ENCODE peak calls at places on chromosomes 11 and 22, in four cellular contexts. L, J, Y and Q are unnamed samples. For H3K4me1, the result is how much of the 10 kb centered on the place peaks cover.

GRCh38 chr11:84795698-84796097 is 831.4 kb downstream of the DLG2 start:
- DNase-seq in Y (no peak), J (no peak), L (no peak), Q (no peak)

GRCh38 chr22:47121791-47122190 is 359.3 kb downstream of the TBC1D22A start:
- DNase-seq in J (peak), L (no peak), Y (no peak), Q (no peak)

GRCh38 chr11:122170815-122171475 is 54.9 kb upstream of the BLID start:
- DNase-seq in L (no peak), J (no peak), Y (no peak), Q (no peak)

GRCh38 chr22:27124336-27125023 is 467.1 kb downstream of the MIAT start:
- DNase-seq in Y (peak), L (no peak), J (no peak), Q (no peak)

GRCh38 chr22:33803371-33803770 is 116.9 kb downstream of the LARGE1 start:
- DNase-seq in J (no peak), L (no peak), Y (no peak), Q (no peak)

GRCh38 chr11:122729139-122729538 is 73.6 kb downstream of the UBASH3B start:
- DNase-seq in Y (no peak), L (no peak), J (no peak), Q (no peak)

GRCh38 chr11:47523491-47524199 is 29.3 kb downstream of the CELF1 start:
- DNase-seq in J (no peak), Y (no peak), L (peak), Q (no peak)

GRCh38 chr22:37330200-37331033 is 48.1 kb downstream of the CYTH4 start:
- DNase-seq in L (peak), J (no peak), Y (no peak), Q (peak)

GRCh38 chr11:65718964-65719492 is 1.6 kb downstream of the RNASEH2C start:
- DNase-seq in L (no peak), Y (no peak), J (peak), Q (no peak)

GRCh38 chr11:65717906-65718305 is 2.7 kb downstream of the RNASEH2C start:
- DNase-seq in J (no peak), Y (no peak), L (no peak), Q (no peak)

GRCh38 chr11:65720237-65720934 is at the start of gene RNASEH2C:
- DNase-seq in L (peak), Y (peak), J (peak), Q (peak)

GRCh38 chr11:65718531-65718930 is 2.1 kb downstream of the RNASEH2C start:
- DNase-seq in J (no peak), L (no peak), Y (no peak), Q (no peak)

GRCh38 chr11:65719887-65720236 is 736 bp downstream of the RNASEH2C start:
- DNase-seq in Y (no peak), J (no peak), L (no peak), Q (no peak)
- H3K4me1 ChIP-seq in Y (under half), J (under half), L (under half), Q (under half)

DNA sequence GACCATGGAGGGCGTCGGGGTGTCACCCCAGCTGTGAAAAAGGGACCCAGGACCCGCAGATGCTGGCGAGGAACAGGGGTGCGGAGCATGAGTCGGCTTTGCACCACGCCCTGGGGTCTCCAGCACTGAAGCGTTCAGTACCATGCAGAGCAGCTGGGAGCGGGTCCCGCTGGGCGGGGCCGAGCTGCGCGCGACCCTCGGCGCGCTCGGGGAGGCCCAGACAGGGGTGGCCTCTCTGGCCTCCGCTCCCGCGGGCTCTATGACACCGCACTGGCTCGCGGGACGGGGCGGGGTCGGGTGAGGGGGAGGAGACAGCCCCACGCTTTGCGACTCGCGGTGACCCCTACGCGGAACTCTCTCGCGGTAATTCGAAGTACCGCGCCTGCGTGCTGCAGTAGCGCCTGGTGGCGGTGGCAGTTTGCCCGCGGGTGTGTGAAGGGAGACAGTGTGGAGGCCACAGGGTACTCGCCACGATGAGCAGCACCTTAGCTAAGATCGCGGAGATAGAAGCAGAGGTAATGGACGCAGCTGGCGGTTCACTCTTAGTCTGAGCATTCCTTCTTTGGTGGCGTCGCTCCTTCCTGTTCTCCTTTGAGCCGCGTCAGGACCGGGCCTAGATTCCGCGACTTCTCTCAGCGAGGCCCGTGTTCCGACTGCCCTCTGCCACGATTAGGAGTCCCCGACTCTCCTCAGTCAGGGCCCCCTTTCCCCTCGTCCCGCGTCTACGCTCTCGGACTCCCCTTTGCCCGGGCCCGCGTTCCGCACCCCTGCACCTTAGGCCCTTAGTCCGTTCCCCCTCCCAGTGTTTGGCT is at the start of gene DRG1:
- DNase-seq in Y (peak), L (peak), J (peak), Q (peak)
- H3K4me1 ChIP-seq in Y (under half), L (under half), J (under half), Q (under half)

GRCh38 chr11:102592634-102593581 is 32.2 kb downstream of the MMP20 start:
- DNase-seq in J (no peak), Y (no peak), L (no peak), Q (no peak)

GRCh38 chr11:102587722-102588121 is 37.4 kb downstream of the MMP20 start:
- DNase-seq in L (no peak), J (no peak), Y (no peak), Q (no peak)

GRCh38 chr11:102590646-102591045 is 34.5 kb downstream of the MMP20 start:
- DNase-seq in L (no peak), Y (no peak), J (no peak), Q (no peak)

GRCh38 chr11:102589047-102589459 is 36.1 kb downstream of the MMP20 start:
- DNase-seq in Y (no peak), L (no peak), J (no peak), Q (no peak)

GRCh38 chr11:102591160-102591718 is 33.9 kb downstream of the MMP20 start:
- DNase-seq in J (no peak), Y (no peak), L (no peak), Q (no peak)
- H3K4me1 ChIP-seq in J (under half), Y (under half), L (under half), Q (under half)

GRCh38 chr11:118209037-118209436 is 15.8 kb downstream of the JAML start:
- DNase-seq in Y (no peak), J (no peak), L (no peak), Q (no peak)

GRCh38 chr11:118210323-118210722 is 14.5 kb downstream of the JAML start:
- DNase-seq in Y (no peak), J (no peak), L (no peak), Q (no peak)

GRCh38 chr11:118212131-118212725 is 12.6 kb downstream of the JAML start:
- DNase-seq in J (peak), Y (no peak), L (no peak), Q (no peak)

GRCh38 chr11:118212781-118213565 is 11.8 kb downstream of the JAML start:
- DNase-seq in J (no peak), L (no peak), Y (no peak), Q (peak)

GRCh38 chr11:118211006-118211405 is 13.8 kb downstream of the JAML start:
- DNase-seq in J (no peak), L (no peak), Y (no peak), Q (peak)
- H3K4me1 ChIP-seq in J (under half), L (under half), Y (under half), Q (under half)

GRCh38 chr11:1486054-1486825 is at the start of gene MOB2:
- DNase-seq in J (peak), L (no peak), Y (peak), Q (no peak)

GRCh38 chr11:1484716-1485503 is 1.7 kb downstream of the MOB2 start:
- DNase-seq in Y (peak), J (peak), L (no peak), Q (no peak)

GRCh38 chr11:1484061-1484671 is 2.4 kb downstream of the MOB2 start:
- DNase-seq in L (no peak), Y (no peak), J (peak), Q (no peak)

GRCh38 chr11:1487091-1487850 is 692 bp upstream of the MOB2 start:
- DNase-seq in Y (peak), J (peak), L (no peak), Q (no peak)

DNA sequence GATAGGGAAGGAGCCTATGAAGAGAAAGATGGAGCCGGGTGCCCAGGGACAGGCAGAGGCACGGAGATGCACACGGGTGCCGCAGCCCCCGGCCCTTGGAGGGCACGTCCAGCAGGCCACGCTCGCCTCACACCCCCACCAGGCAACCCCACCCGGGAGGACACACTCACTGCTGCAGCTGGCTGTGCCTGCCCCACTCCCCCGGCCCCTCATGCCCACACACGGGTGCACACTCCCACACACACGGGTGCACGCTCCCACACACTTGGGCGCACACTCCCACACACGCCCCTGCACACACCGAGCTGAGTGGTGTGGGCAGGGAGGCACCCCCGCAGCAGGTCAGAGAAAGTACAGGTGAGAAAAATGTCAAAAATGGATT is 1.1 kb downstream of the MOB2 start:
- DNase-seq in J (peak), L (no peak), Y (no peak), Q (no peak)
- H3K4me1 ChIP-seq in J (under half), L (under half), Y (under half), Q (under half)

DNA sequence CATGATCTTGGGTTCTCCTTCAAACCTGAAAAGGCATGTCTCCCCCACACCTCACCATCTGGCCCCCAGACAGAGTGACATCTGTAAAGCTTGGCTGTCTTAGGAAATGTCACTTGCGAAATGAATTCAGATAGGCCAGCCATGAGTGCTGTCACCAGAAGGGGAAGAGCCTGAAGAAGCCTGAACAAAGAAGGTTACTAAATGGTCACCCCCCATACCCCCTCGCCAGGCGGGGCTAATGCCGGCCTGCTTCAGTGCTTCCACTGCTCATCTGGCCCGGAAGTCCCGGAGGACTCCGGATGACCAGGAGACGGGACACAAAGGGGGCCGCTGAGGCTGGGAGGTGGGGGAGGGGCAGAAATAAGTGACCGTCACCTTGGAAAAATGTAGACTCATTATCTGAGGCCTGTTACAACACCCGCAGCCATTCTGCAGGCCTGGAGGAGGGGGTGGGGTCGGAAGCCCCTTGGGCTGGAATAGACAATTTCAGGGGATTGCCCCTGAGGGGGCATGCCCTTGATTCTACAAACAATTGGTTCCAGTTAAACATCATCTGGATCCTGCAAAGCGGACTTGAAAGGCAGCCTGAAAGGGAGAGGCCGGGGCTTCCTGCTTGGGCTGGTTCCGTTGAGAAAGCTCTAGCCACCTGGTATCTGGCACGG is 43.2 kb downstream of the NAT10 start:
- DNase-seq in L (no peak), Y (no peak), J (no peak), Q (no peak)
- H3K4me1 ChIP-seq in L (under half), Y (under half), J (under half), Q (under half)

DNA sequence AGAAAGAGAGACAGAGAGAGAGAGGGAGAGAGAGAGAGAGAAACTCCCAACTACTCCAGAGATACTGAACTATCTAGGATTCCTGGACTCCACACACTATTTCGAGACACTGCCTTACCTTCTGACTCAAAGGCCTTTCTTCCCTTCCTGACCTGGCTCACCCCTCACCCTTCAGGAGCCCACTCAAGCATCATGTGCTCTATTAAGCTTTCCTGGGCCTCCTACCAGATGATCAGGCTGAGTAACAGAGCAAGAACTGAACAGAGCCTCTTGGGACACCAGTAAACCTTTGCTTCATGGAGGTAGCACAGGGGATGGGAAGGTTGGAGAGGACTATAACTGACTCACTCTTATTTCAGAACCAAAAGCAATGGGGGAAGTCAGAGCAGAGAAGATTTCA is 31.4 kb downstream of the PLEKHA7 start:
- DNase-seq in Y (no peak), J (no peak), L (no peak), Q (no peak)
- H3K4me1 ChIP-seq in Y (under half), J (under half), L (under half), Q (under half)

DNA sequence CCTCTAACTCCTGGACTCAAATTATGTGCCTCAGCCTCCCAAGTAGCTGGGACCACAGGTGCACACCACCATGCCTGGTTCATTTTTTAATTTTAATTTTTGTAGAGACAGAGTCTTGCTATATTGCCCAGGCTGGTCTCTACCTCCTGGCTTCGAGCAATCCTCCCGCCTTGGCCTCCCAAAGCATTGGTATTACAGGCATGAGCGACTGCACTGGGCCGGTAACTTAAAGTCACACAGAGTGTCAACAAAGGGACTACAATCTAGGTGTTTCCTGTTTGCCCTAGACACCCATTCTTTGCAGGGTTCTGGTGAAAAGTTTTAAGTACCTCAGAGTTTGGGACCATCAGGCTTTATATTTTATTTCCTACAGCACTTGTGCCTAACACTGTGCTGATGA is 8.4 kb downstream of the UVRAG start:
- DNase-seq in L (no peak), J (no peak), Y (no peak), Q (no peak)
- H3K4me1 ChIP-seq in L (under half), J (under half), Y (under half), Q (under half)

GRCh38 chr11:76007179-76007578 is 192.2 kb downstream of the UVRAG start:
- DNase-seq in L (no peak), Y (no peak), J (no peak), Q (no peak)
- H3K4me1 ChIP-seq in L (under half), Y (under half), J (under half), Q (under half)

GRCh38 chr11:2308713-2309112 is 6.9 kb downstream of the TSPAN32 start:
- DNase-seq in Y (no peak), L (no peak), J (no peak), Q (no peak)
- H3K4me1 ChIP-seq in Y (under half), L (under half), J (under half), Q (under half)